ENCODE peak calls at places on chromosomes 1 and 21, in six cellular contexts. A, I, W, F, Z and K are unnamed samples.

GRCh38 chr21:46066843-46067331 is 31.0 kb upstream of the COL6A2 start:
- DNase-seq in A (no peak), F (no peak), W (no peak), I (no peak), Z (no peak), K (no peak)

GRCh38 chr1:210236840-210237409 is 4.3 kb downstream of the SERTAD4 start:
- DNase-seq in I (no peak), Z (no peak), W (no peak), F (no peak), A (peak), K (no peak)

GRCh38 chr1:34028381-34029055 is 136.5 kb downstream of the CSMD2 start:
- DNase-seq in I (no peak), F (no peak), W (no peak), A (no peak), Z (no peak), K (no peak)

GRCh38 chr1:60898987-60899386 is 183.4 kb upstream of the NFIA start:
- DNase-seq in A (no peak), I (no peak), F (peak), Z (peak), W (no peak), K (no peak)

GRCh38 chr21:37828515-37828914 is 87.7 kb downstream of the KCNJ6 start:
- DNase-seq in Z (no peak), I (no peak), A (no peak), F (no peak), W (no peak), K (no peak)

GRCh38 chr1:77313491-77313890 is 31.7 kb downstream of the AK5 start:
- DNase-seq in I (no peak), Z (peak), F (peak), W (peak), A (peak), K (peak)

GRCh38 chr1:110616587-110616986 is 10.4 kb upstream of the KCNA2 start:
- DNase-seq in Z (no peak), I (no peak), A (peak), W (no peak), F (no peak), K (no peak)

GRCh38 chr1:154996966-154997701 is 3.7 kb downstream of the LENEP start:
- DNase-seq in A (no peak), W (no peak), Z (no peak), I (no peak), F (no peak), K (no peak)

GRCh38 chr1:52511439-52511838 is 41.5 kb downstream of the TUT4 start:
- DNase-seq in F (no peak), Z (no peak), A (no peak), I (no peak), W (no peak), K (no peak)

GRCh38 chr1:244654284-244655038 is 1.5 kb downstream of the DESI2 start:
- DNase-seq in I (no peak), W (no peak), F (no peak), A (peak), Z (no peak), K (no peak)

GRCh38 chr1:36322085-36322785 is 1.2 kb downstream of the EVA1B start:
- DNase-seq in W (no peak), A (no peak), I (no peak), Z (no peak), F (no peak), K (no peak)

GRCh38 chr1:52659851-52660596 is 27.1 kb downstream of the SHISAL2A start:
- DNase-seq in I (no peak), F (no peak), Z (no peak), A (no peak), W (no peak), K (no peak)

GRCh38 chr1:67773462-67773861 is 59.8 kb downstream of the GNG12 start:
- DNase-seq in F (no peak), W (no peak), Z (no peak), A (no peak), I (no peak), K (no peak)

GRCh38 chr1:198107041-198107440 is 49.8 kb upstream of the NEK7 start:
- DNase-seq in I (no peak), A (peak), Z (no peak), F (no peak), W (no peak), K (no peak)

GRCh38 chr1:186155594-186155993 is 219.5 kb downstream of the TPR start:
- DNase-seq in Z (no peak), A (peak), I (no peak), W (peak), F (no peak), K (no peak)

GRCh38 chr1:245116781-245117180 is 38.0 kb upstream of the KIF26B start:
- DNase-seq in I (no peak), A (no peak), W (no peak), Z (no peak), F (no peak), K (no peak)

GRCh38 chr1:2470290-2471158 is 5.6 kb upstream of the PLCH2 start:
- DNase-seq in W (no peak), F (no peak), A (no peak), I (no peak), Z (no peak), K (no peak)

GRCh38 chr1:53588053-53588779 is 129.0 kb downstream of the DMRTB1 start:
- DNase-seq in I (no peak), Z (no peak), A (no peak), F (no peak), W (no peak), K (no peak)

GRCh38 chr21:41766051-41766882 is 585 bp downstream of the RIPK4 start:
- DNase-seq in A (no peak), W (no peak), F (no peak), Z (no peak), I (no peak), K (peak)